ENCODE peak calls at places on chromosomes 2 and 18, in eight cellular contexts. S is cardiac muscle cell, J is iPS-NIHi11, H is B cell, D is NAMALWA, N is occipital lobe, Q is NCI-H774, T is astrocyte of the spinal cord. Z is an unnamed sample.
A peak's percentile ranks its signal among the peaks of the same experiment; 100 is the strongest.

GRCh38 chr2:218703341-218703740 is 7.3 kb upstream of the TTLL4 start:
- DNase-seq in S (no peak), J (no peak), H (no peak), D (no peak), N (no peak), Q (no peak), T (no peak), Z (no peak)

GRCh38 chr2:12949406-12949805 is 232.7 kb downstream of the TRIB2 start:
- DNase-seq in S (no peak), J (no peak), H (no peak), D (no peak), N (no peak), Q (no peak), T (no peak), Z (no peak)

GRCh38 chr2:60882971-60883753 is 1.8 kb downstream of the REL start:
- DNase-seq in S (peak; percentile 5), J (no peak), H (peak; percentile 79), D (peak; percentile 84), N (no peak), Q (no peak), T (peak; percentile 26), Z (no peak)

GRCh38 chr18:52869942-52870907 is 530.2 kb downstream of the DCC start:
- DNase-seq in S (peak; percentile 46), J (peak; percentile 19), H (no peak), D (no peak), N (no peak), Q (no peak), T (no peak), Z (peak; percentile 60)

GRCh38 chr2:10897956-10898355 is 13.8 kb upstream of the KCNF1 start:
- DNase-seq in S (no peak), J (no peak), H (no peak), D (no peak), N (no peak), Q (no peak), T (peak; percentile 23), Z (no peak)

GRCh38 chr2:69524799-69525198 is 87.6 kb upstream of the NFU1 start:
- DNase-seq in S (no peak), J (peak; percentile 30), H (no peak), D (no peak), N (no peak), Q (no peak), T (no peak), Z (no peak)

GRCh38 chr18:34928068-34928753 is 113.0 kb upstream of the MAPRE2 start:
- DNase-seq in S (no peak), J (no peak), H (no peak), D (no peak), N (no peak), Q (no peak), T (no peak), Z (no peak)

GRCh38 chr2:20595439-20596192 is 55.3 kb downstream of the HS1BP3 start:
- DNase-seq in S (no peak), J (no peak), H (peak; percentile 71), D (peak; percentile 78), N (no peak), Q (no peak), T (peak; percentile 92), Z (peak; percentile 68)

GRCh38 chr2:191675807-191676667 is 1.9 kb upstream of the NABP1 start:
- DNase-seq in S (no peak), J (no peak), H (peak; percentile 87), D (peak; percentile 87), N (no peak), Q (no peak), T (no peak), Z (peak; percentile 71)

GRCh38 chr18:41266616-41267015 is 688.4 kb upstream of the PIK3C3 start:
- DNase-seq in S (no peak), J (no peak), H (no peak), D (no peak), N (no peak), Q (no peak), T (peak; percentile 55), Z (no peak)

GRCh38 chr2:18623782-18624181 is 34.4 kb upstream of the NT5C1B start:
- DNase-seq in S (no peak), J (no peak), H (no peak), D (no peak), N (no peak), Q (no peak), T (peak; percentile 22), Z (no peak)

GRCh38 chr2:16773080-16773713 is 107.6 kb upstream of the CYRIA start:
- DNase-seq in S (peak; percentile 77), J (peak; percentile 66), H (peak; percentile 59), D (peak; percentile 73), N (peak; percentile 49), Q (peak; percentile 35), T (peak; percentile 49), Z (no peak)

GRCh38 chr18:13260927-13261471 is 42.4 kb downstream of the LDLRAD4 start:
- DNase-seq in S (no peak), J (no peak), H (no peak), D (no peak), N (no peak), Q (no peak), T (no peak), Z (no peak)

GRCh38 chr2:56184500-56184996 is 758 bp downstream of the CCDC85A start:
- DNase-seq in S (peak; percentile 58), J (peak; percentile 42), H (peak; percentile 14), D (peak; percentile 14), N (no peak), Q (peak; percentile 14), T (no peak), Z (no peak)

GRCh38 chr2:174112073-174112472 is 136.3 kb downstream of the OLA1 start:
- DNase-seq in S (no peak), J (no peak), H (no peak), D (no peak), N (no peak), Q (no peak), T (no peak), Z (no peak)

GRCh38 chr2:203533696-203534471 is 1.2 kb downstream of the RAPH1 start:
- DNase-seq in S (peak; percentile 17), J (no peak), H (peak; percentile 6), D (peak; percentile 17), N (no peak), Q (no peak), T (peak; percentile 77), Z (no peak)

GRCh38 chr18:4854664-4855063 is 342.4 kb downstream of the AKAIN1 start:
- DNase-seq in S (no peak), J (peak; percentile 23), H (no peak), D (no peak), N (no peak), Q (no peak), T (no peak), Z (no peak)